ENCODE peak calls at places on chromosomes 11 and 22, in four cellular contexts. R is tibial nerve, J is tibial artery, Y is GM13977. M is an unnamed sample.

GRCh38 chr11:117878939-117879475 is 2.5 kb upstream of the FXYD6 start:
- DNase-seq in R (no peak), J (no peak), Y (no peak), M (no peak)

GRCh38 chr11:131749100-131749499 is 378.7 kb downstream of the NTM start:
- DNase-seq in R (no peak), J (no peak), Y (no peak), M (no peak)

GRCh38 chr11:61027141-61027840 is 55.8 kb downstream of the CD6 start:
- DNase-seq in R (no peak), J (no peak), Y (no peak), M (no peak)

GRCh38 chr11:133581091-133581490 is 48.8 kb upstream of the OPCML start:
- DNase-seq in R (no peak), J (no peak), Y (no peak), M (no peak)

GRCh38 chr11:72805214-72805613 is 9.0 kb upstream of the ATG16L2 start:
- DNase-seq in R (no peak), J (no peak), Y (no peak), M (no peak)

GRCh38 chr11:67262731-67263675 is 3.3 kb upstream of the GRK2 start:
- DNase-seq in R (peak), J (peak), Y (peak), M (peak)

GRCh38 chr11:44303401-44303938 is 6.5 kb downstream of the ALX4 start:
- DNase-seq in R (no peak), J (no peak), Y (no peak), M (no peak)

GRCh38 chr11:124837491-124837856 is 27.8 kb upstream of the ROBO3 start:
- DNase-seq in R (no peak), J (no peak), Y (peak), M (peak)

GRCh38 chr11:32895471-32895870 is 2.9 kb downstream of the QSER1 start:
- DNase-seq in R (no peak), J (no peak), Y (no peak), M (no peak)

GRCh38 chr11:15412054-15412453 is 297.3 kb downstream of the INSC start:
- DNase-seq in R (no peak), J (no peak), Y (no peak), M (no peak)

GRCh38 chr22:50307891-50308596 is 598 bp upstream of the PLXNB2 start:
- DNase-seq in R (no peak), J (peak), Y (no peak), M (no peak)

GRCh38 chr22:31818481-31819392 is 64.9 kb downstream of the DEPDC5 start:
- DNase-seq in R (no peak), J (no peak), Y (no peak), M (no peak)

GRCh38 chr11:1523077-1523476 is 36.5 kb upstream of the MOB2 start:
- DNase-seq in R (no peak), J (no peak), Y (no peak), M (no peak)

GRCh38 chr11:117572129-117572528 is 224.9 kb downstream of the DSCAML1 start:
- DNase-seq in R (no peak), J (peak), Y (no peak), M (no peak)

GRCh38 chr22:28175730-28176492 is 256.9 kb upstream of the PITPNB start:
- DNase-seq in R (no peak), J (no peak), Y (no peak), M (no peak)

GRCh38 chr11:75265851-75266531 is 25.4 kb downstream of the TPBGL start:
- DNase-seq in R (no peak), J (peak), Y (no peak), M (no peak)

GRCh38 chr11:102955624-102956023 is at the start of gene MMP13:
- DNase-seq in R (no peak), J (no peak), Y (no peak), M (no peak)

GRCh38 chr11:128898580-128899344 is 7.6 kb downstream of the KCNJ5 start:
- DNase-seq in R (no peak), J (no peak), Y (no peak), M (no peak)

GRCh38 chr11:118673361-118674093 is 5.9 kb downstream of the TREH start:
- DNase-seq in R (no peak), J (peak), Y (no peak), M (no peak)

GRCh38 chr11:119356349-119357031 is 10.0 kb upstream of the MFRP start:
- DNase-seq in R (peak), J (peak), Y (peak), M (peak)

GRCh38 chr11:124050770-124051169 is 9.6 kb upstream of the OR10G7 start:
- DNase-seq in R (no peak), J (no peak), Y (no peak), M (no peak)

GRCh38 chr22:46067159-46068111 is 82.9 kb upstream of the PPARA start:
- DNase-seq in R (peak), J (peak), Y (no peak), M (no peak)

GRCh38 chr11:33530824-33531223 is 169.8 kb downstream of the C11orf91 start:
- DNase-seq in R (no peak), J (no peak), Y (no peak), M (no peak)

DNA sequence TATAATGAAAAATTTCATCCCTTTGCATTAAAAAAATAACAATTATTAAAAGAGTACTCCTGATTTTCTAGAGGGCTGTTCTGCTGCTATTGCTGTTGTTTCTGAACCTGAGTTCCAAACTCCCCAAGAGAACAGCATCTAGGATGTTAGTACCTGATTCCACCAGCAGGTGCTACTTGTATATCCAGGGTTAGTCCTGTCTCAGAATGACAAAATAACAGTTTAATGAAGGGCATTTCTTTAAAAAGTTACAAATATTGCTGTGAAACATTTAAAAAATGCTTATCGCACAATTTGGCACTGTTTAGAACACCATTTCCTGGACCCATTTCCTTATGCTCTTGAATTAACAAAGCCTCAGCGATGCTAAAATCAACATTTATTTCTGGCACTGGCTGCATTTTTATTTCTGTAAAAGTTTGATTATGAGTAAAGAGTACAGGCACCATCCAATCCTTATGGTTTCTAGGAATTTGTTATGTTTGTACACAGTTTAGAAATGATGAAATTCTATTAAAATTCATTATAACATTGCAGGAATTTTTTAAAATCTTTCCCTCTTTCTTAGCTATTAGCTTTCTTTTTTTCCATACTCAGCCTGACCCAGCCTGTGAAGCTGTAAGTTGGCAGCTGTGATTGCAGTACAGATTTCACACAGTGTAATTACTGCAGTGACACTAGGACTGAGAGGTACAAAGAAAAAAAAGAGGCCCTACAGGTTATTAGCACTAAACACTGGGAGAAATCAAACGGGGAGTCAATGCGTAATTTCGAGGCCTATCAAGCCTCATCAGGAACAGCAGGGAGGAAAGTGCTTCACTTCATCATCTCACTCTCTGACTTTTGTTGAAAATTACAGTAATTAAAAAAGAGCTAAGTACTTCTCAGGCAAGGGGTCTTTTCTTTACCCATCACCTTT is 208.8 kb downstream of the DCDC1 start:
- DNase-seq in R (no peak), J (no peak), Y (no peak), M (no peak)
- TF ChIP-seq CTCF in R (peak), J (no peak), Y (peak), M (no peak)

GRCh38 chr11:86802601-86803051 is 2.3 kb downstream of the PRSS23 start:
- DNase-seq in R (no peak), J (no peak), Y (no peak), M (peak)
- TF ChIP-seq CTCF in R (peak), J (peak), Y (peak), M (no peak)

GRCh38 chr22:35727436-35727835 is 9.8 kb downstream of the APOL5 start:
- DNase-seq in R (no peak), J (no peak), Y (no peak), M (no peak)

GRCh38 chr22:35726933-35727332 is 9.3 kb downstream of the APOL5 start:
- DNase-seq in R (no peak), J (no peak), Y (no peak), M (no peak)

GRCh38 chr22:35728639-35729308 is 11.1 kb downstream of the APOL5 start:
- DNase-seq in R (no peak), J (no peak), Y (no peak), M (no peak)

GRCh38 chr22:35726398-35726797 is 8.7 kb downstream of the APOL5 start:
- DNase-seq in R (no peak), J (no peak), Y (no peak), M (no peak)

GRCh38 chr22:35725521-35725920 is 7.8 kb downstream of the APOL5 start:
- DNase-seq in R (no peak), J (no peak), Y (no peak), M (no peak)
- TF ChIP-seq CTCF in R (no peak), J (no peak), Y (no peak), M (no peak)

DNA sequence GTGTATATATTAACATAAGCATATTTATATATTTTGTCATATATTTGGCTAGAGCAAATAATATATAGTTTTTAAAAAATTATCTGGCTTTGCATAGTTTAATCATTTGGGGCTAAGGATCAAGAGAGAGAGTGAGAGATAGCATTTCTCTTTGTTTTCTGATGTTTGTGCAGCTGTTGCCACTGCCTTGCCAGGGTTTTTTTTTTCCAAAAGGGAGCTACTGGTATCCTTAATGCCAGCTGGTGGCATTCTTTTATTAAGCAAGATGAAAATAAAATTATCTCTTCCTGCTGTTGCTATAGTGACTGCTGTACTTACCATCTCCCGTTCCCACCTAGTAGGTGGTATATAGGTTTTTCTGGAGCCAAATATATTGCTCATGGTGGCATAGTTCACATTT is 793.3 kb upstream of the ARHGAP42 start:
- DNase-seq in R (no peak), J (no peak), Y (no peak), M (no peak)
- TF ChIP-seq CTCF in R (no peak), J (no peak), Y (no peak), M (no peak)

GRCh38 chr22:20272174-20272573 is 4.1 kb upstream of the RTN4R start:
- DNase-seq in R (no peak), J (no peak), Y (no peak), M (no peak)

GRCh38 chr22:20272700-20273099 is 4.6 kb upstream of the RTN4R start:
- DNase-seq in R (no peak), J (no peak), Y (no peak), M (no peak)

GRCh38 chr22:20273720-20274119 is 5.6 kb upstream of the RTN4R start:
- DNase-seq in R (no peak), J (no peak), Y (no peak), M (no peak)

GRCh38 chr22:20268350-20269012 is 363 bp upstream of the RTN4R start:
- DNase-seq in R (no peak), J (no peak), Y (peak), M (peak)

GRCh38 chr22:20271114-20271994 is 3.2 kb upstream of the RTN4R start:
- DNase-seq in R (no peak), J (no peak), Y (no peak), M (no peak)
- TF ChIP-seq CTCF in R (no peak), J (no peak), Y (no peak), M (no peak)

DNA sequence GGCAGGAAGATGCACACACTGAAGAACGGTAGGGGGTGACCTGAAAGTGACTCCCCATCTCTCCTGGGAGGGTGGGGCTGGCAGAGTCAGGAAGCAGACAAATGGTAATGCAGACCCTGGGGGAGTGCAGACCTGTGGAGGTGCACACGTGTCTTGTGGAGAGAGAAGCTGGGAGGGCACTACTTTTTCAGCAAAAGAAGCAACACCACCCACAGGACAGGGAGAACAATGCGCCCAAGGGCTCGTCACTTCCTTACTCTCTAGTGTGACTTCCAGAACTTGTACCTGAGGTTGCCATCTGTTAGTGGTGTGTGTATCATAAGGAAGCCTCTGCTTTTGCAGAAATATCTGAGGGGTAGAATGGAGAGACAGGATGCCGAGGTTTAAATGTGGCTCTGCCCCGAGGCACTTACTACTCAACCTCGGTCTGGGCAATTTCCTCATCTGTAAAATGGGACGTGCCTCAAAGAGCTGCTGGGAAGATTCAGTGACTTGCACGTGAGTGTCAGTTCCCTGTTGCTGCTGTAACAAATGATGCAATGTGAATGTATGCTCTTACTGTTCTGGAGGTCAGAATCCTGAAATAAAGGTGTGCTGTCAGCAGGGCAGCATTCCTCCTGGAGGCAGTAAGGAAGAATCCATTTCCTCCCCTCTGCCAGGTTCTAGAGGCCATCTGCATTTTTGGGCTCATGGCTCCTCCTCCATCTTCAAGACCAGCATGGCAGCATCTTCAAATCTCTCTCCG is 323.4 kb downstream of the SHANK2 start:
- DNase-seq in R (no peak), J (no peak), Y (no peak), M (no peak)
- TF ChIP-seq CTCF in R (no peak), J (no peak), Y (no peak), M (no peak)

GRCh38 chr11:111762981-111763643 is 3.1 kb downstream of the PPP2R1B start:
- DNase-seq in R (no peak), J (no peak), Y (no peak), M (no peak)
- TF ChIP-seq CTCF in R (no peak), J (no peak), Y (peak), M (no peak)

M was measured in GM20000.